ENCODE peak calls at places on chromosomes 4 and X, in seven cellular contexts. R is NT2/D1; U is NCI-H1092; X is GM12891; K is activated CD4-positive, alpha-beta T cell treated with anti-CD3 and anti-CD28 coated beads, Interleukin-2, amount 50 U/mL, for 48 hours; J is activated T-helper 2 cell treated with anti-CD3 and anti-CD28 coated beads, Interferon-gamma antibody, Interleukin-2, Interleukin-4, amounts not matched to agents 10 μg/mL and 5 μg/mL and 100 μg/mL, durations not matched to agents 14 hours and 24 hours and 36 hours; D is mesothelial cell of epicardium. V is an unnamed sample.

GRCh38 chrX:19343462-19344206 is at the start of gene PDHA1:
- DNase-seq in K (peak), X (peak), U (peak), J (peak), D (peak), R (peak), V (peak)

GRCh38 chrX:148500428-148501120 is at the start of gene AFF2:
- DNase-seq in X (no peak), K (peak), D (peak), J (peak), R (no peak), U (no peak), V (peak)

GRCh38 chr4:25506032-25506571 is 129.0 kb downstream of the ANAPC4 start:
- DNase-seq in K (no peak), R (no peak), U (no peak), X (no peak), D (no peak), J (no peak), V (no peak)

GRCh38 chrX:148049441-148049840 is 68.3 kb downstream of the FMR1NB start:
- DNase-seq in R (peak), X (no peak), J (no peak), K (no peak), U (peak), D (no peak), V (peak)

GRCh38 chrX:70172226-70172625 is 5.1 kb upstream of the DGAT2L6 start:
- DNase-seq in K (no peak), R (no peak), J (no peak), D (no peak), U (no peak), X (no peak), V (no peak)

GRCh38 chr4:163681208-163681821 is 186.8 kb downstream of the TMA16 start:
- DNase-seq in R (peak), K (no peak), D (no peak), U (peak), X (no peak), J (no peak), V (peak)

GRCh38 chr4:3388461-3389185 is 53.1 kb upstream of the HGFAC start:
- DNase-seq in R (no peak), K (no peak), U (no peak), J (no peak), X (no peak), D (no peak), V (peak)

GRCh38 chr4:38320349-38320707 is 343.7 kb upstream of the KLF3 start:
- DNase-seq in R (no peak), D (no peak), X (no peak), U (no peak), J (no peak), K (no peak), V (no peak)

GRCh38 chr4:149183638-149184037 is 632.0 kb downstream of the IQCM start:
- DNase-seq in J (no peak), K (no peak), U (no peak), D (no peak), R (peak), X (no peak), V (peak)

GRCh38 chrX:75327607-75328006 is 53.7 kb downstream of the UPRT start:
- DNase-seq in J (no peak), K (no peak), X (no peak), D (no peak), R (no peak), U (no peak), V (no peak)

GRCh38 chrX:130566028-130566683 is 164.4 kb downstream of the RBMX2 start:
- DNase-seq in R (no peak), K (no peak), J (no peak), X (no peak), D (no peak), U (no peak), V (no peak)

GRCh38 chrX:1807301-1807731 is 192.5 kb downstream of the ASMT start:
- DNase-seq in U (no peak), D (no peak), R (peak), K (no peak), J (no peak), X (no peak), V (peak)

GRCh38 chr4:174483792-174484191 is 38.5 kb downstream of the HPGD start:
- DNase-seq in R (no peak), U (no peak), J (no peak), K (no peak), D (no peak), X (no peak), V (no peak)

GRCh38 chr4:80711956-80712355 is 318.6 kb upstream of the BMP3 start:
- DNase-seq in J (no peak), X (no peak), K (no peak), D (no peak), U (no peak), R (no peak), V (no peak)

GRCh38 chr4:7192252-7193039 is at the start of gene SORCS2:
- DNase-seq in K (peak), J (peak), D (peak), R (peak), U (peak), X (peak), V (peak)

GRCh38 chr4:101367201-101367600 is 19.9 kb upstream of the PPP3CA start:
- DNase-seq in D (no peak), J (no peak), R (no peak), K (no peak), U (no peak), X (no peak), V (no peak)

GRCh38 chrX:123081766-123082165 is 102.3 kb upstream of the GRIA3 start:
- DNase-seq in J (no peak), X (no peak), K (no peak), U (no peak), D (no peak), R (no peak), V (no peak)

GRCh38 chr4:7240341-7240740 is 48.0 kb downstream of the SORCS2 start:
- DNase-seq in J (no peak), U (no peak), K (no peak), D (no peak), X (no peak), R (no peak), V (no peak)

GRCh38 chr4:36242629-36243354 is 1.5 kb downstream of the ARAP2 start:
- DNase-seq in D (no peak), U (no peak), X (no peak), R (no peak), J (no peak), K (no peak), V (no peak)

GRCh38 chr4:85825937-85826678 is 351.2 kb downstream of the ARHGAP24 start:
- DNase-seq in R (peak), X (no peak), J (no peak), K (no peak), U (peak), D (no peak), V (peak)